ENCODE peak calls at places on chromosome 13, in four cellular contexts. One of them, this sample, is unnamed.

GRCh38 chr13:80877944-80878241 is 537.0 kb upstream of the SPRY2 start:
- DNase-seq in PC-3: no peak
- DNase-seq in HCT116: no peak
- DNase-seq in neuronal stem cell: no peak
- DNase-seq in this sample: no peak

GRCh38 chr13:112442483-112443090 is 66.4 kb downstream of the SPACA7 start:
- DNase-seq in PC-3: no peak
- DNase-seq in HCT116: no peak
- DNase-seq in neuronal stem cell: peak; percentile 21
- DNase-seq in this sample: no peak

GRCh38 chr13:21063031-21063430 is 1.6 kb upstream of the LATS2 start:
- DNase-seq in PC-3: no peak
- DNase-seq in HCT116: no peak
- DNase-seq in neuronal stem cell: no peak
- DNase-seq in this sample: no peak

GRCh38 chr13:35514801-35515502 is 38.5 kb upstream of the MAB21L1 start:
- DNase-seq in PC-3: peak; percentile 4
- DNase-seq in HCT116: no peak
- DNase-seq in neuronal stem cell: no peak
- DNase-seq in this sample: no peak

GRCh38 chr13:98517576-98518310 is 59.2 kb downstream of the STK24 start:
- DNase-seq in PC-3: no peak
- DNase-seq in HCT116: no peak
- DNase-seq in neuronal stem cell: no peak
- DNase-seq in this sample: no peak

GRCh38 chr13:109804654-109805053 is 18.3 kb upstream of the IRS2 start:
- DNase-seq in PC-3: no peak
- DNase-seq in HCT116: no peak
- DNase-seq in neuronal stem cell: no peak
- DNase-seq in this sample: no peak

GRCh38 chr13:102128216-102128800 is 273.5 kb downstream of the FGF14 start:
- DNase-seq in PC-3: no peak
- DNase-seq in HCT116: no peak
- DNase-seq in neuronal stem cell: no peak
- DNase-seq in this sample: no peak

GRCh38 chr13:111404746-111405145 is 84.3 kb downstream of the TEX29 start:
- DNase-seq in PC-3: no peak
- DNase-seq in HCT116: no peak
- DNase-seq in neuronal stem cell: no peak
- DNase-seq in this sample: peak; percentile 6

GRCh38 chr13:97367427-97367826 is 66.5 kb upstream of the RAP2A start:
- DNase-seq in PC-3: no peak
- DNase-seq in HCT116: no peak
- DNase-seq in neuronal stem cell: peak; percentile 40
- DNase-seq in this sample: no peak

GRCh38 chr13:99086869-99087129 is 108.9 kb upstream of the DOCK9 start:
- DNase-seq in PC-3: no peak
- DNase-seq in HCT116: no peak
- DNase-seq in neuronal stem cell: peak; percentile 31
- DNase-seq in this sample: no peak

GRCh38 chr13:46962286-46962941 is 65.6 kb upstream of the HTR2A start:
- DNase-seq in PC-3: peak; percentile 48
- DNase-seq in HCT116: no peak
- DNase-seq in neuronal stem cell: no peak
- DNase-seq in this sample: peak; percentile 57

GRCh38 chr13:20728579-20729300 is 25.2 kb downstream of the IL17D start:
- DNase-seq in PC-3: peak; percentile 19
- DNase-seq in HCT116: no peak
- DNase-seq in neuronal stem cell: no peak
- DNase-seq in this sample: no peak

GRCh38 chr13:102903659-102904407 is 58.0 kb downstream of the ERCC5 start:
- DNase-seq in PC-3: peak; percentile 56
- DNase-seq in HCT116: no peak
- DNase-seq in neuronal stem cell: no peak
- DNase-seq in this sample: peak; percentile 62

GRCh38 chr13:94928127-94928526 is 215.8 kb upstream of the SOX21 start:
- DNase-seq in PC-3: no peak
- DNase-seq in HCT116: no peak
- DNase-seq in neuronal stem cell: no peak
- DNase-seq in this sample: no peak

GRCh38 chr13:27631156-27631555 is 9.5 kb downstream of the POLR1D start:
- DNase-seq in PC-3: no peak
- DNase-seq in HCT116: no peak
- DNase-seq in neuronal stem cell: no peak
- DNase-seq in this sample: no peak

GRCh38 chr13:33606692-33607091 is 211.3 kb upstream of the RFC3 start:
- DNase-seq in PC-3: no peak
- DNase-seq in HCT116: no peak
- DNase-seq in neuronal stem cell: peak; percentile 39
- DNase-seq in this sample: no peak

GRCh38 chr13:101730420-101731000 is 278.0 kb downstream of the ITGBL1 start:
- DNase-seq in PC-3: no peak
- DNase-seq in HCT116: no peak
- DNase-seq in neuronal stem cell: no peak
- DNase-seq in this sample: no peak

GRCh38 chr13:111573801-111574200 is 253.4 kb downstream of the TEX29 start:
- DNase-seq in PC-3: no peak
- DNase-seq in HCT116: no peak
- DNase-seq in neuronal stem cell: no peak
- DNase-seq in this sample: no peak

GRCh38 chr13:80386592-80386991 is 45.7 kb upstream of the SPRY2 start:
- DNase-seq in PC-3: no peak
- DNase-seq in HCT116: no peak
- DNase-seq in neuronal stem cell: no peak
- DNase-seq in this sample: no peak

GRCh38 chr13:20230913-20231838 is 943 bp downstream of the GJB6 start:
- DNase-seq in PC-3: no peak
- DNase-seq in HCT116: no peak
- DNase-seq in neuronal stem cell: no peak
- DNase-seq in this sample: no peak

GRCh38 chr13:98368019-98368418 is 190.9 kb upstream of the RNF113B start:
- DNase-seq in PC-3: no peak
- DNase-seq in HCT116: no peak
- DNase-seq in neuronal stem cell: no peak
- DNase-seq in this sample: no peak

GRCh38 chr13:21015284-21015683 is 46.1 kb downstream of the LATS2 start:
- DNase-seq in PC-3: peak; percentile 65
- DNase-seq in HCT116: no peak
- DNase-seq in neuronal stem cell: no peak
- DNase-seq in this sample: no peak

GRCh38 chr13:44128522-44128921 is 245.1 kb upstream of the SERP2 start:
- DNase-seq in PC-3: no peak
- DNase-seq in HCT116: no peak
- DNase-seq in neuronal stem cell: no peak
- DNase-seq in this sample: no peak

GRCh38 chr13:30824651-30825050 is 81.4 kb upstream of the MEDAG start:
- DNase-seq in PC-3: no peak
- DNase-seq in HCT116: no peak
- DNase-seq in neuronal stem cell: no peak
- DNase-seq in this sample: no peak

GRCh38 chr13:95509521-95510315 is 42.8 kb upstream of the CLDN10 start:
- DNase-seq in PC-3: peak; percentile 44
- DNase-seq in HCT116: no peak
- DNase-seq in neuronal stem cell: no peak
- DNase-seq in this sample: no peak

GRCh38 chr13:73025212-73026012 is 33.4 kb upstream of the KLF5 start:
- DNase-seq in PC-3: no peak
- DNase-seq in HCT116: no peak
- DNase-seq in neuronal stem cell: no peak
- DNase-seq in this sample: no peak

GRCh38 chr13:39148513-39148961 is 110.3 kb downstream of the NHLRC3 start:
- DNase-seq in PC-3: no peak
- DNase-seq in HCT116: no peak
- DNase-seq in neuronal stem cell: no peak
- DNase-seq in this sample: no peak

GRCh38 chr13:38223093-38223492 is 126.6 kb upstream of the UFM1 start:
- DNase-seq in PC-3: peak; percentile 19
- DNase-seq in HCT116: no peak
- DNase-seq in neuronal stem cell: peak; percentile 38
- DNase-seq in this sample: no peak

GRCh38 chr13:66014757-66015156 is 1215.4 kb downstream of the PCDH9 start:
- DNase-seq in PC-3: peak; percentile 2
- DNase-seq in HCT116: no peak
- DNase-seq in neuronal stem cell: no peak
- DNase-seq in this sample: no peak

GRCh38 chr13:31950121-31950810 is 81.3 kb upstream of the FRY start:
- DNase-seq in PC-3: no peak
- DNase-seq in HCT116: no peak
- DNase-seq in neuronal stem cell: no peak
- DNase-seq in this sample: no peak

DNA sequence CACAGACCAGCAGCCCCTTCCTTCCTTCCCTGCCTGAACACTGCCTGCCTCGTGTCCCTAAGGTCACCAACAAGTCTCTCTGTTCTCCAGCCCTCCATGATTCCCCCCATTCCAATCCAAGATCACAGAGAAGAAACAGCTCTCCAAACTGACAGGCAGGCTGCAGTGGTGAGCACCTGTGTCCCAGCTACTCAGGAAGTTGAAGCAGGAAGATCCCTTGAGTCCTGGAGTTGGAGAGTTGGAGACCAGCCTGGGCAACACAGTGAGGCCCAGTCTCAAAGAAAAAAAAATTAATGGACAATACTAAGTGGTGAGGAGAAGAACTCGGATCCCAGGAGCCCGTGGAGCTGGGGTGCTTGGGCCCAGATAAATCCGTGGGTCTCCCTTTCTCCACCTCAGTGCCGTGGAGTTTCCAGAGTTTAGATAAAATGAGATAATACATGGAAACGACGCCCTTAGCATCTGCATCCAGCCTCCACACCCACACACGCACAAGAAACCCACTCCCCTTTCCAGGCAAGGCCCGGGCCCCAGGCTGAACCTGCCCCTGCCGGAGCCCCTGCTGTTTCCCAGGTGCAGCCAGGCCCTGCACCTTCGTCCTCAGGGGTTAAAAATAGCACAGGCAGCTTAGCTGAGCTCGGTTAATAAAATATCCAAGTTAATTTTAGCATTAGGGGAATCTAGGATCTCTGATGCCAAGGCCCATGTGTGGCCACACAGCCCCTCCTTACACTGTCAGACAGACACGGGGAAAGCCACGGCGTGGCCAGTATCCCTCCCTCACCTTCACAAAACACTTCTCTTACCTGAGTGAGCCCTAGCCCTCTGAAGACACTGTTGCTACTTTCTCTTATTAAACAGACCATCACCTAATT is 4.7 kb downstream of the RASA3 start:
- DNase-seq in PC-3: no peak
- DNase-seq in HCT116: no peak
- DNase-seq in neuronal stem cell: no peak
- DNase-seq in this sample: no peak
- H3K4me3 ChIP-seq in PC-3: no peak overlapping the region
- H3K4me3 ChIP-seq in HCT116: peak overlapping the region; percentile 50
- H3K4me3 ChIP-seq in neuronal stem cell: no peak overlapping the region
- H3K4me3 ChIP-seq in this sample: peak overlapping the region; percentile 56

DNA sequence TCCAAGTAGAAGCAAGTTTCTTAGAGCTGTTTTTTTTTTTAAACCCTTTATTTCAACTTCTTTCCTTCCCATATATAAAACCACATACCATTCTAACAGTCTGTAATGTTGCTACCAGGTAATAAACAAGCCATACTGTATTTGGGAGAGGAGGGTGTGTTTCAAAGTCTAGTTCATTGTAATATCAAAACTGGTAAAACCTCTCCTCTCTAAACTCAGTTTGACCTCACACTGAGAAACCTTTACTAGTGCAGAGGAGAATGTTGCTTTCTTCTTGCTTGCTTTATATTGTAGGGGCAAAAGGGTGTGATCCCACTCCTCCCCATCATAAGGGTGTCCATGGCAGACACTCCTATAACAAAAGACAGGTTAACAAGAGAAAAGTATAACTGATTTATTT is 155.1 kb downstream of the GGACT start:
- DNase-seq in PC-3: no peak
- DNase-seq in HCT116: no peak
- DNase-seq in neuronal stem cell: no peak
- DNase-seq in this sample: no peak
- H3K27ac ChIP-seq in PC-3: no peak overlapping the region
- H3K27ac ChIP-seq in HCT116: peak overlapping the region; percentile 78
- H3K27ac ChIP-seq in neuronal stem cell: no peak overlapping the region
- H3K27ac ChIP-seq in this sample: no peak overlapping the region

GRCh38 chr13:100396771-100397170 is 191.8 kb downstream of the GGACT start:
- DNase-seq in PC-3: no peak
- DNase-seq in HCT116: no peak
- DNase-seq in neuronal stem cell: no peak
- DNase-seq in this sample: peak; percentile 44

GRCh38 chr13:100394005-100394695 is 194.4 kb downstream of the GGACT start:
- DNase-seq in PC-3: no peak
- DNase-seq in HCT116: peak; percentile 86
- DNase-seq in neuronal stem cell: no peak
- DNase-seq in this sample: no peak

GRCh38 chr13:100395698-100396373 is 192.8 kb downstream of the GGACT start:
- DNase-seq in PC-3: no peak
- DNase-seq in HCT116: no peak
- DNase-seq in neuronal stem cell: no peak
- DNase-seq in this sample: no peak

GRCh38 chr13:100389617-100390016 is 199.0 kb downstream of the GGACT start:
- DNase-seq in PC-3: no peak
- DNase-seq in HCT116: no peak
- DNase-seq in neuronal stem cell: no peak
- DNase-seq in this sample: no peak

GRCh38 chr13:100392709-100393630 is 195.6 kb downstream of the GGACT start:
- DNase-seq in PC-3: peak; percentile 95
- DNase-seq in HCT116: peak; percentile 98
- DNase-seq in neuronal stem cell: peak; percentile 14
- DNase-seq in this sample: no peak
- H3K9ac ChIP-seq in PC-3: no peak overlapping the region
- H3K9ac ChIP-seq in HCT116: peak overlapping the region; percentile 59
- H3K9ac ChIP-seq in neuronal stem cell: no peak overlapping the region
- H3K9ac ChIP-seq in this sample: no peak overlapping the region

GRCh38 chr13:113843063-113843654 is 20.7 kb downstream of the GAS6 start:
- DNase-seq in PC-3: no peak
- DNase-seq in HCT116: no peak
- DNase-seq in neuronal stem cell: no peak
- DNase-seq in this sample: no peak

GRCh38 chr13:113843864-113844556 is 19.9 kb downstream of the GAS6 start:
- DNase-seq in PC-3: no peak
- DNase-seq in HCT116: no peak
- DNase-seq in neuronal stem cell: no peak
- DNase-seq in this sample: no peak

GRCh38 chr13:113845723-113846638 is 17.9 kb downstream of the GAS6 start:
- DNase-seq in PC-3: no peak
- DNase-seq in HCT116: no peak
- DNase-seq in neuronal stem cell: no peak
- DNase-seq in this sample: no peak

GRCh38 chr13:113846639-113847318 is 17.1 kb downstream of the GAS6 start:
- DNase-seq in PC-3: no peak
- DNase-seq in HCT116: no peak
- DNase-seq in neuronal stem cell: no peak
- DNase-seq in this sample: no peak

DNA sequence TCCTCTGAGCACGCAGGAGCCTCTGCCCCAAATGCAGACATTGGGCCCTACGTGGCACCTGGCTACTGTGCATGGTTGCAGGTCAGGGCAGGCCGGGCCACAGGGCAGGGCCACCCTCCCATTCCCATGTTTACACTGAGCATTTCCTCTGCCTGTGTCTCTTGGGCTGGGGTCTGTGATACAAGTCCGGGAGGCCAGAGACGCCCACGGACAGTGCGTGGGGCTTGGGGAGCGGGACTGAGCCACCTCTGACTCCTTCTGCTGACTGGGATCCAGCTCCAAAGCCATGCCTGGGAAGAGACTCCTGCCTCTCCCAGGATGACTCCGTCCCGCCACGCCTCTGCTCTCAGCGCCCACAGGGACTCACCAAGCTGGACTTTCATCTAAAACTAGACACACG is 18.8 kb downstream of the GAS6 start:
- DNase-seq in PC-3: no peak
- DNase-seq in HCT116: no peak
- DNase-seq in neuronal stem cell: no peak
- DNase-seq in this sample: no peak
- H3K4me3 ChIP-seq in PC-3: no peak overlapping the region
- H3K4me3 ChIP-seq in HCT116: no peak overlapping the region
- H3K4me3 ChIP-seq in neuronal stem cell: no peak overlapping the region
- H3K4me3 ChIP-seq in this sample: no peak overlapping the region